ENCODE peak calls at places on chromosomes 2 and 18, in seven cellular contexts. X is osteocyte, S is mammary epithelial cell, H is adrenal gland, R is uterus, V is dorsolateral prefrontal cortex, Z is tibial nerve. O is an unnamed sample.

GRCh38 chr18:52333860-52334259 is 6.1 kb upstream of the DCC start:
- DNase-seq in X (no peak), S (no peak), H (no peak), R (no peak), V (no peak), Z (no peak), O (no peak)

GRCh38 chr2:128228894-128229293 is 89.8 kb downstream of the HS6ST1 start:
- DNase-seq in X (no peak), S (peak), H (no peak), R (no peak), V (no peak), Z (no peak), O (no peak)

GRCh38 chr2:11430729-11431128 is 35.2 kb downstream of the E2F6 start:
- DNase-seq in X (no peak), S (peak), H (no peak), R (no peak), V (no peak), Z (no peak), O (no peak)

GRCh38 chr2:43041661-43042360 is 184.6 kb downstream of the ZFP36L2 start:
- DNase-seq in X (peak), S (peak), H (peak), R (peak), V (no peak), Z (no peak), O (no peak)

GRCh38 chr2:56587456-56587855 is 403.7 kb downstream of the CCDC85A start:
- DNase-seq in X (no peak), S (no peak), H (no peak), R (no peak), V (no peak), Z (no peak), O (no peak)

GRCh38 chr2:159188449-159188848 is 98.1 kb downstream of the WDSUB1 start:
- DNase-seq in X (no peak), S (no peak), H (no peak), R (no peak), V (no peak), Z (no peak), O (no peak)

GRCh38 chr2:74951211-74951754 is 7.2 kb upstream of the POLE4 start:
- DNase-seq in X (no peak), S (no peak), H (no peak), R (no peak), V (no peak), Z (no peak), O (no peak)

GRCh38 chr2:121335294-121336290 is 50.6 kb upstream of the TFCP2L1 start:
- DNase-seq in X (no peak), S (no peak), H (no peak), R (no peak), V (no peak), Z (no peak), O (no peak)

GRCh38 chr2:109289823-109290222 is 160.8 kb downstream of the SH3RF3 start:
- DNase-seq in X (no peak), S (no peak), H (no peak), R (no peak), V (no peak), Z (no peak), O (no peak)

GRCh38 chr2:171675810-171676345 is 11.4 kb upstream of the DYNC1I2 start:
- DNase-seq in X (no peak), S (no peak), H (no peak), R (no peak), V (no peak), Z (no peak), O (no peak)

GRCh38 chr18:28095041-28095440 is 81.9 kb downstream of the CDH2 start:
- DNase-seq in X (no peak), S (peak), H (no peak), R (no peak), V (no peak), Z (no peak), O (no peak)

GRCh38 chr2:207469380-207469779 is 60.4 kb upstream of the CREB1 start:
- DNase-seq in X (no peak), S (no peak), H (no peak), R (no peak), V (no peak), Z (no peak), O (no peak)

GRCh38 chr2:185316383-185316782 is 422.2 kb upstream of the FSIP2 start:
- DNase-seq in X (no peak), S (no peak), H (no peak), R (no peak), V (no peak), Z (no peak), O (no peak)

GRCh38 chr18:10860382-10860781 is 289.0 kb downstream of the PIEZO2 start:
- DNase-seq in X (no peak), S (no peak), H (no peak), R (no peak), V (no peak), Z (no peak), O (no peak)

GRCh38 chr2:25619187-25619586 is 54.2 kb downstream of the DTNB start:
- DNase-seq in X (no peak), S (no peak), H (no peak), R (no peak), V (no peak), Z (no peak), O (no peak)

GRCh38 chr2:25618676-25619075 is 54.7 kb downstream of the DTNB start:
- DNase-seq in X (no peak), S (peak), H (no peak), R (no peak), V (no peak), Z (no peak), O (no peak)

GRCh38 chr2:25620077-25620476 is 53.3 kb downstream of the DTNB start:
- DNase-seq in X (no peak), S (peak), H (no peak), R (no peak), V (no peak), Z (no peak), O (no peak)

GRCh38 chr2:25617948-25618646 is 55.3 kb downstream of the DTNB start:
- DNase-seq in X (no peak), S (peak), H (no peak), R (no peak), V (no peak), Z (no peak), O (no peak)

GRCh38 chr2:25620711-25621110 is 52.7 kb downstream of the DTNB start:
- DNase-seq in X (no peak), S (no peak), H (no peak), R (no peak), V (no peak), Z (no peak), O (no peak)
- TF ChIP-seq CTCF in X (no peak), S (no peak), H (no peak), R (no peak), V (no peak), Z (no peak), O (no peak)

GRCh38 chr18:54950221-54950620 is 9.0 kb downstream of the CCDC68 start:
- DNase-seq in X (no peak), S (peak), H (no peak), R (no peak), V (no peak), Z (no peak), O (no peak)
- TF ChIP-seq CTCF in X (no peak), S (peak), H (no peak), R (no peak), V (no peak), Z (no peak), O (peak)

GRCh38 chr2:290090-290722 is 2.3 kb upstream of the ALKAL2 start:
- DNase-seq in X (peak), S (peak), H (peak), R (peak), V (peak), Z (peak), O (no peak)
- TF ChIP-seq CTCF in X (peak), S (peak), H (peak), R (peak), V (peak), Z (peak), O (peak)

GRCh38 chr2:112585400-112585799 is 991 bp downstream of the CHCHD5 start:
- DNase-seq in X (no peak), S (no peak), H (no peak), R (no peak), V (no peak), Z (no peak), O (no peak)

GRCh38 chr2:112584891-112585250 is 462 bp downstream of the CHCHD5 start:
- DNase-seq in X (no peak), S (no peak), H (no peak), R (no peak), V (no peak), Z (no peak), O (no peak)

GRCh38 chr2:112583497-112584133 is 794 bp upstream of the CHCHD5 start:
- DNase-seq in X (no peak), S (no peak), H (no peak), R (no peak), V (no peak), Z (no peak), O (no peak)

GRCh38 chr2:112585873-112586477 is 1.6 kb downstream of the CHCHD5 start:
- DNase-seq in X (no peak), S (no peak), H (no peak), R (no peak), V (no peak), Z (no peak), O (no peak)

GRCh38 chr2:112584134-112584890 is at the start of gene CHCHD5:
- DNase-seq in X (peak), S (peak), H (peak), R (peak), V (peak), Z (peak), O (peak)
- TF ChIP-seq CTCF in X (peak), S (peak), H (no peak), R (peak), V (peak), Z (peak), O (no peak)

DNA sequence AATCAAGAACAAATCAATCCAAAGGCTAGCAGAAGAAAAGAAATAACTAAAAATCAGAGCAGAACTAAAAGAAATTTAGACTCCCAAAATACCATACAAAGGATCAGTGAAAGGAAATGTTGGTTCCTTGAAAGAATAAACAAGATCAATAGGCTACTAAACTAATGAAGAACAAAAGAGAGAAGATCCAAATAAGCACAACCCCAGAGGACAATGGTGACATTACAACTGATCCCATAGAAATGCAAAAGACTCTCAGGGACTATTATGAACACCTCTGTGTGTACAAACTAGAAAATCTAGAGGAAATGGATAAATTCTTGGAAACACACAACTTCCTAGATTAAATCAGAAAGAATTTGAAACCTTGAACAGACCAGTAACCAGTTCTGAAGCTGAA is 1186.9 kb downstream of the LRP1B start:
- DNase-seq in X (no peak), S (no peak), H (no peak), R (no peak), V (no peak), Z (no peak), O (no peak)
- TF ChIP-seq CTCF in X (no peak), S (no peak), H (no peak), R (no peak), V (peak), Z (no peak), O (no peak)

GRCh38 chr18:41096504-41096903 is 858.5 kb upstream of the PIK3C3 start:
- DNase-seq in X (no peak), S (peak), H (no peak), R (no peak), V (no peak), Z (no peak), O (no peak)
- TF ChIP-seq CTCF in X (peak), S (peak), H (no peak), R (no peak), V (no peak), Z (no peak), O (no peak)